ENCODE peak calls at places on chromosomes 12 and 14, in six cellular contexts. Y is KBM-7, G is pancreas, B is neuronal stem cell, S is ACHN, E is T-helper 17 cell. C is an unnamed sample.
A peak's percentile ranks its signal among the peaks of the same experiment; 100 is the strongest.

GRCh38 chr12:47736877-47737676 is 11.8 kb upstream of the ENDOU start:
- DNase-seq in G (peak; percentile 92), E (no peak), S (no peak), Y (no peak), B (no peak), C (peak; percentile 89)

GRCh38 chr14:53355581-53356112 is 202.5 kb upstream of the DDHD1 start:
- DNase-seq in S (peak; percentile 14), B (peak; percentile 45), E (no peak), Y (peak; percentile 20), G (no peak), C (peak; percentile 66)

GRCh38 chr14:32697704-32698103 is 241.0 kb upstream of the NPAS3 start:
- DNase-seq in E (no peak), B (no peak), G (no peak), S (peak; percentile 42), Y (no peak), C (peak; percentile 71)

GRCh38 chr12:43118881-43119280 is 433.1 kb downstream of the ADAMTS20 start:
- DNase-seq in B (no peak), S (no peak), G (no peak), Y (no peak), E (no peak), C (no peak)

GRCh38 chr12:7019043-7019569 is 830 bp upstream of the LPCAT3 start:
- DNase-seq in E (no peak), S (peak; percentile 22), B (no peak), Y (no peak), G (no peak), C (no peak)

GRCh38 chr14:41925409-41925808 is 318.7 kb downstream of the LRFN5 start:
- DNase-seq in E (no peak), B (peak; percentile 12), G (no peak), Y (no peak), S (peak; percentile 32), C (peak; percentile 31)

GRCh38 chr14:55665067-55665700 is 85.2 kb downstream of the KTN1 start:
- DNase-seq in S (no peak), B (no peak), G (no peak), Y (no peak), E (no peak), C (no peak)

GRCh38 chr12:13390381-13390856 is 193.9 kb downstream of the EMP1 start:
- DNase-seq in E (no peak), S (peak; percentile 99), Y (no peak), B (no peak), G (peak; percentile 95), C (peak; percentile 83)

GRCh38 chr14:21049263-21049662 is 7.1 kb downstream of the RNASE7 start:
- DNase-seq in S (no peak), G (no peak), B (no peak), E (no peak), Y (no peak), C (peak; percentile 66)

GRCh38 chr12:108390495-108391203 is 51.5 kb upstream of the CMKLR1 start:
- DNase-seq in Y (no peak), E (no peak), G (no peak), S (no peak), B (peak; percentile 48), C (no peak)

GRCh38 chr12:131836193-131836592 is 8.0 kb downstream of the MMP17 start:
- DNase-seq in Y (no peak), S (peak; percentile 27), E (no peak), B (no peak), G (no peak), C (no peak)

GRCh38 chr12:3973939-3974644 is 100.9 kb upstream of the PARP11 start:
- DNase-seq in B (no peak), Y (peak; percentile 55), E (no peak), S (no peak), G (no peak), C (no peak)

GRCh38 chr12:102888511-102888910 is 28.5 kb downstream of the PAH start:
- DNase-seq in S (no peak), Y (no peak), G (no peak), B (no peak), E (no peak), C (no peak)

GRCh38 chr12:96890331-96890730 is 16.7 kb upstream of the NEDD1 start:
- DNase-seq in Y (no peak), G (no peak), E (no peak), S (no peak), B (no peak), C (peak; percentile 17)

GRCh38 chr12:46260153-46260912 is 8.5 kb downstream of the SLC38A1 start:
- DNase-seq in E (no peak), B (no peak), Y (no peak), G (no peak), S (peak; percentile 46), C (peak; percentile 9)

GRCh38 chr12:51269174-51270066 is 795 bp downstream of the SMAGP start:
- DNase-seq in E (peak; percentile 38), G (peak; percentile 78), S (peak; percentile 72), B (peak; percentile 64), Y (peak; percentile 43), C (peak; percentile 36)

GRCh38 chr12:45622210-45622937 is 107.1 kb upstream of the ARID2 start:
- DNase-seq in Y (no peak), B (no peak), S (no peak), G (no peak), E (no peak), C (peak; percentile 7)